ENCODE peak calls at places on chromosomes 4 and X, in ten cellular contexts. F is fibroblast of lung; N is MM.1S; S is psoas muscle; V is pancreas; I is CD8-positive, alpha-beta memory T cell; W is left ventricle myocardium inferior; M is prostate gland; T is PC-3; R is heart left ventricle. A is an unnamed sample. For H3K4me1, the result is how much of the 10 kb centered on the place peaks cover.

GRCh38 chr4:40247350-40247749 is 50.5 kb downstream of the RHOH start:
- DNase-seq in F (no peak), N (no peak), S (no peak), V (no peak), I (peak), W (no peak), M (no peak), T (no peak), R (no peak), A (no peak)

GRCh38 chrX:76127341-76127740 is 45.5 kb upstream of the PBDC1 start:
- DNase-seq in F (no peak), N (peak), S (no peak), V (no peak), I (no peak), W (no peak), M (no peak), T (no peak), R (no peak), A (no peak)

GRCh38 chr4:26334366-26334765 is 13.6 kb downstream of the RBPJ start:
- DNase-seq in F (no peak), N (no peak), S (no peak), V (no peak), I (no peak), W (no peak), M (no peak), T (no peak), R (no peak), A (no peak)

GRCh38 chr4:1512738-1513660 is 106.8 kb upstream of the NKX1-1 start:
- DNase-seq in F (peak), N (no peak), S (peak), V (peak), I (peak), W (peak), M (peak), T (peak), R (peak), A (no peak)

GRCh38 chrX:2632533-2633504 is 58.3 kb upstream of the CD99 start:
- DNase-seq in F (peak), N (no peak), S (no peak), V (no peak), I (no peak), W (no peak), M (no peak), T (peak), R (no peak), A (no peak)

GRCh38 chrX:153766098-153766817 is 2.2 kb downstream of the PLXNB3 start:
- DNase-seq in F (peak), N (no peak), S (peak), V (no peak), I (no peak), W (no peak), M (no peak), T (peak), R (peak), A (no peak)

GRCh38 chrX:152897216-152898144 is at the start of gene ZNF185:
- DNase-seq in F (peak), N (no peak), S (no peak), V (peak), I (no peak), W (no peak), M (peak), T (peak), R (no peak), A (no peak)

GRCh38 chr4:148412460-148412859 is 29.8 kb downstream of the NR3C2 start:
- DNase-seq in F (no peak), N (no peak), S (no peak), V (no peak), I (no peak), W (no peak), M (no peak), T (no peak), R (no peak), A (no peak)

GRCh38 chr4:127498366-127498765 is 134.4 kb upstream of the INTU start:
- DNase-seq in F (no peak), N (no peak), S (no peak), V (no peak), I (no peak), W (no peak), M (no peak), T (no peak), R (no peak), A (no peak)

GRCh38 chrX:102339312-102340298 is 92.6 kb downstream of the NXF2 start:
- DNase-seq in F (no peak), N (peak), S (no peak), V (no peak), I (no peak), W (no peak), M (no peak), T (no peak), R (no peak), A (no peak)

GRCh38 chr4:156939801-156940200 is 31.8 kb downstream of the PDGFC start:
- DNase-seq in F (no peak), N (no peak), S (no peak), V (no peak), I (no peak), W (no peak), M (no peak), T (no peak), R (no peak), A (no peak)

GRCh38 chr4:156939151-156939550 is 32.4 kb downstream of the PDGFC start:
- DNase-seq in F (no peak), N (no peak), S (no peak), V (no peak), I (no peak), W (no peak), M (no peak), T (no peak), R (no peak), A (no peak)

GRCh38 chr4:156942991-156943390 is 28.6 kb downstream of the PDGFC start:
- DNase-seq in F (no peak), N (no peak), S (no peak), V (no peak), I (no peak), W (no peak), M (no peak), T (no peak), R (no peak), A (no peak)

GRCh38 chr4:156945532-156945931 is 26.1 kb downstream of the PDGFC start:
- DNase-seq in F (peak), N (no peak), S (no peak), V (no peak), I (no peak), W (no peak), M (no peak), T (peak), R (no peak), A (no peak)

DNA sequence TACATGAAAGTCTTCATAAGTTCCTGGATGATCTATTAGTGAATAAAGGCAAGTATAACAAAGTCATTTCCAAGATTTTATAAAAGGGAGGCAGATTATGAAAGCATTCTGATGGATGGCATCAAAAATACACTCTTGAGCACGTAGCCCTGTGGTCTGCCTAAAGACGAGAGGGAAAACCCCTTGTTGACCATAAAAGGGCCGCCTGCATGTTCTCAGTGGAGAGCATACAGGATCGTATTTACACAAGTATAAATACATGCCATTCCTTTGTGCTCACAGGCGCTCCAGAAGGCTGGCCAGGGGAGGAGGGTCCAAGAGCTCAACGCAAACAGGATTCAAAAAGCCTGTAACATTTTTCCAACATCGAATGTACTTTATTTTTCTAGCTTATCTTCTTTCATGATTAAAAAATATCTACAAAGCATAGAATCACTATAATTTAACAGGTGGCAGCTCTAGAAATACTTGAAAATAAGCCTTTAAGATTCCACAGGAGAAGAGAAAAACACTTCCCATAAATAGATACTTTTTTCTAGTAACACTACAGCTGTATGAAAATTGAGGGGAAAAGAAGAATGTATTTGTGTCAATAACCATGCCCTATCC is 29.6 kb downstream of the PDGFC start:
- DNase-seq in F (peak), N (no peak), S (no peak), V (peak), I (no peak), W (no peak), M (peak), T (peak), R (peak), A (no peak)
- H3K27ac ChIP-seq in F (peak), N (no peak), S (peak), V (peak), I (no peak), W (peak), M (peak), T (peak), R (no peak), A (no peak)

DNA sequence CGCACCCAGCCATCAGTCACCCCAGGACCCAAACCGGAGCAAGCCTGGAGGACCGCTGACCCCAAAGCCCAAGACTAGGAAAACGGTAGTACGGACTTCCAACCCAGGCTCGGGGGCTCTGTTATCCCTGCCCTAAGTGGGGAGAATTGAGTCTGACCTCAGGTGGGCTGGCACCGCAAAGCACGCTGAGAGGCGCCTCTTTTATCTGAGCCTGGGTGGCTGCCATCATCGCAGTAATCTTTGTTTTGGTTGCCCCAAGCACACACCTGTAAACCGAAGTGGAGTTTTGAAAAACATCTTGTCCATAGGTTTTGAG is 894 bp upstream of the SH3RF1 start:
- DNase-seq in F (no peak), N (no peak), S (no peak), V (no peak), I (no peak), W (no peak), M (no peak), T (peak), R (no peak), A (no peak)
- H3K4me1 ChIP-seq in F (under half), N (under half), S (under half), V (under half), I (under half), W (half or more), M (under half), T (under half), R (under half), A (under half)

GRCh38 chrX:16137416-16138107 is 14.2 kb downstream of the GRPR start:
- DNase-seq in F (no peak), N (no peak), S (no peak), V (no peak), I (no peak), W (no peak), M (no peak), T (no peak), R (no peak), A (no peak)

GRCh38 chrX:16140983-16141382 is 17.6 kb downstream of the GRPR start:
- DNase-seq in F (no peak), N (no peak), S (no peak), V (no peak), I (no peak), W (no peak), M (no peak), T (peak), R (no peak), A (no peak)

GRCh38 chrX:16143968-16144367 is 20.6 kb downstream of the GRPR start:
- DNase-seq in F (peak), N (no peak), S (no peak), V (no peak), I (no peak), W (no peak), M (no peak), T (no peak), R (no peak), A (no peak)

GRCh38 chrX:16138108-16138427 is 14.7 kb downstream of the GRPR start:
- DNase-seq in F (no peak), N (no peak), S (no peak), V (no peak), I (no peak), W (no peak), M (no peak), T (no peak), R (no peak), A (no peak)

DNA sequence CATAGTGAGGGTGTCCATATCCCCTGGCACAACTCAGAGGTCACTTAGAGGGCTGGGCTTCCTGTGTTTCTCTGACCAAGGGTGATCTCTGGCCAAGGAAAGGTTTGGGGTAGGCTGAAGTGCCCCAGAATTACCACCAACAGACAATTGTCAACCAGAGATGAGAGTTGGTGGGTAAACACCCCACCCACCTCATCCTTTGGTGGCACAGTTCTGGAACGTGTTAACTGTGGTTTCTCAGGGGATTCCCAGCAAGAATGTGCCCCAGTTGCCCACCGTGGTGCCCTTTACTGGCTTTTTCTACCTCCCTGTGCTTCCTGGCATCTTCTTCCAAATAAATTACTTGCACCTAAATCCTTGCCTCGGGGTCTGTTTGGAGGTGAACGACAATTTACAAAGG is 17.1 kb downstream of the GRPR start:
- DNase-seq in F (no peak), N (no peak), S (no peak), V (no peak), I (no peak), W (no peak), M (no peak), T (no peak), R (no peak), A (no peak)
- H3K27ac ChIP-seq in F (no peak), N (no peak), S (no peak), V (no peak), I (no peak), W (no peak), M (no peak), T (peak), R (no peak), A (no peak)

GRCh38 chr4:10239982-10240654 is 123.5 kb upstream of the WDR1 start:
- DNase-seq in F (no peak), N (no peak), S (no peak), V (no peak), I (no peak), W (no peak), M (no peak), T (no peak), R (no peak), A (no peak)

GRCh38 chr4:10243856-10244255 is 127.3 kb upstream of the WDR1 start:
- DNase-seq in F (no peak), N (no peak), S (no peak), V (no peak), I (no peak), W (no peak), M (no peak), T (no peak), R (no peak), A (no peak)

GRCh38 chr4:10245761-10246160 is 129.2 kb upstream of the WDR1 start:
- DNase-seq in F (no peak), N (no peak), S (no peak), V (no peak), I (no peak), W (no peak), M (no peak), T (no peak), R (no peak), A (no peak)

GRCh38 chr4:10237131-10237530 is 120.5 kb upstream of the WDR1 start:
- DNase-seq in F (no peak), N (no peak), S (no peak), V (no peak), I (no peak), W (no peak), M (no peak), T (no peak), R (no peak), A (no peak)

GRCh38 chr4:10240691-10241090 is 124.1 kb upstream of the WDR1 start:
- DNase-seq in F (no peak), N (no peak), S (no peak), V (no peak), I (no peak), W (no peak), M (no peak), T (no peak), R (no peak), A (no peak)
- H3K4me1 ChIP-seq in F (under half), N (under half), S (under half), V (under half), I (under half), W (under half), M (under half), T (under half), R (under half), A (under half)

GRCh38 chr4:104890598-104890997 is 256.1 kb upstream of the TET2 start:
- DNase-seq in F (no peak), N (no peak), S (no peak), V (no peak), I (no peak), W (no peak), M (no peak), T (no peak), R (no peak), A (no peak)
- H3K27ac ChIP-seq in F (no peak), N (no peak), S (no peak), V (no peak), I (no peak), W (no peak), M (no peak), T (no peak), R (no peak), A (no peak)

A was measured in gastrocnemius medialis.